ENCODE peak calls at places on chromosomes 3 and 15, in six cellular contexts. O is T-helper 1 cell; L is NCI-H2171 treated with DMSO at 0.1 percent for 48 hours; A is AG08396; D is CD4-positive, alpha-beta memory T cell; J is EH. F is an unnamed sample.

GRCh38 chr3:69255928-69256327 is 130.0 kb downstream of the FRMD4B start:
- DNase-seq in O (no peak), L (peak), A (no peak), D (no peak), J (no peak), F (no peak)

GRCh38 chr3:114496021-114496434 is 202.2 kb downstream of the TIGIT start:
- DNase-seq in O (no peak), L (no peak), A (peak), D (no peak), J (peak), F (peak)

GRCh38 chr3:72887378-72887722 is 496 bp upstream of the GXYLT2 start:
- DNase-seq in O (no peak), L (no peak), A (no peak), D (no peak), J (no peak), F (no peak)

GRCh38 chr15:36888018-36888992 is 212.0 kb downstream of the MEIS2 start:
- DNase-seq in O (no peak), L (no peak), A (no peak), D (no peak), J (peak), F (peak)

GRCh38 chr15:90709278-90709677 is 7.9 kb upstream of the BLM start:
- DNase-seq in O (no peak), L (no peak), A (no peak), D (no peak), J (no peak), F (no peak)

GRCh38 chr15:77830041-77830440 is 197.3 kb upstream of the LINGO1 start:
- DNase-seq in O (no peak), L (no peak), A (no peak), D (no peak), J (peak), F (peak)

GRCh38 chr3:187352581-187353575 is 15.3 kb upstream of the RTP4 start:
- DNase-seq in O (no peak), L (no peak), A (no peak), D (no peak), J (peak), F (no peak)

GRCh38 chr3:160618363-160618762 is 53.0 kb upstream of the KPNA4 start:
- DNase-seq in O (no peak), L (no peak), A (no peak), D (no peak), J (no peak), F (no peak)

GRCh38 chr3:12138044-12138443 is 20.7 kb downstream of the TIMP4 start:
- DNase-seq in O (peak), L (no peak), A (peak), D (no peak), J (peak), F (peak)

GRCh38 chr3:194075802-194076460 is 60.0 kb upstream of the HES1 start:
- DNase-seq in O (no peak), L (no peak), A (no peak), D (no peak), J (no peak), F (no peak)

GRCh38 chr3:49724586-49724985 is 835 bp upstream of the GMPPB start:
- DNase-seq in O (peak), L (no peak), A (no peak), D (peak), J (no peak), F (no peak)

GRCh38 chr15:49649987-49650386 is 29.1 kb downstream of the DTWD1 start:
- DNase-seq in O (no peak), L (no peak), A (no peak), D (no peak), J (no peak), F (peak)

F was measured in AG08395.